ENCODE peak calls at places on chromosomes 13 and 19, in five cellular contexts. J, T, I, F and V are unnamed samples.

GRCh38 chr19:16714702-16715294 is 4.8 kb upstream of the NWD1 start:
- DNase-seq in T (peak; percentile 25), J (peak; percentile 37), F (peak; percentile 85), I (peak; percentile 50), V (peak; percentile 62)

GRCh38 chr13:73767191-73767741 is 366.9 kb downstream of the KLF12 start:
- DNase-seq in T (peak; percentile 35), J (no peak), F (no peak), I (no peak), V (peak; percentile 4)

GRCh38 chr13:92224825-92225224 is 826.4 kb downstream of the GPC5 start:
- DNase-seq in I (no peak), J (no peak), F (no peak), T (no peak), V (no peak)

GRCh38 chr19:43651758-43652545 is 12.3 kb upstream of the CADM4 start:
- DNase-seq in I (peak; percentile 67), T (peak; percentile 62), F (peak; percentile 9), J (peak; percentile 76), V (peak; percentile 68)

GRCh38 chr13:94090773-94091172 is 388.7 kb downstream of the DCT start:
- DNase-seq in J (no peak), I (no peak), F (no peak), T (no peak), V (no peak)

GRCh38 chr19:55239004-55239403 is 10.4 kb upstream of the TMEM86B start:
- DNase-seq in T (no peak), F (peak; percentile 54), I (no peak), J (no peak), V (no peak)

GRCh38 chr13:48281556-48281955 is 22.0 kb upstream of the RB1 start:
- DNase-seq in J (no peak), I (no peak), T (no peak), F (no peak), V (no peak)

GRCh38 chr13:98697833-98698232 is 54.6 kb downstream of the SLC15A1 start:
- DNase-seq in J (no peak), F (no peak), I (no peak), T (no peak), V (no peak)

GRCh38 chr13:40102854-40103253 is 447.4 kb downstream of the COG6 start:
- DNase-seq in T (peak; percentile 65), I (no peak), J (no peak), F (peak; percentile 55), V (peak; percentile 67)

GRCh38 chr19:29624489-29625210 is 18.6 kb downstream of the POP4 start:
- DNase-seq in I (no peak), F (no peak), T (no peak), J (no peak), V (no peak)

GRCh38 chr13:51643882-51644281 is 59.6 kb downstream of the WDFY2 start:
- DNase-seq in F (no peak), T (peak; percentile 94), I (no peak), J (no peak), V (peak; percentile 90)

GRCh38 chr13:48194392-48194754 is 38.6 kb upstream of the ITM2B start:
- DNase-seq in J (no peak), I (no peak), F (no peak), T (no peak), V (peak; percentile 29)

GRCh38 chr19:50820086-50820485 is 3.5 kb downstream of the KLK1 start:
- DNase-seq in I (no peak), J (no peak), F (no peak), T (no peak), V (no peak)

GRCh38 chr19:2461751-2462634 is 5.2 kb upstream of the LMNB2 start:
- DNase-seq in F (peak; percentile 87), I (peak; percentile 63), J (no peak), T (peak; percentile 78), V (peak; percentile 51)

GRCh38 chr19:13460045-13460444 is 46.2 kb downstream of the CACNA1A start:
- DNase-seq in J (no peak), T (no peak), I (no peak), F (no peak), V (no peak)

GRCh38 chr19:32480321-32480720 is 74.8 kb downstream of the DPY19L3 start:
- DNase-seq in J (no peak), T (no peak), I (no peak), F (no peak), V (no peak)

GRCh38 chr19:39679056-39679790 is 23.5 kb downstream of the LGALS16 start:
- DNase-seq in F (no peak), I (no peak), T (no peak), J (no peak), V (peak; percentile 6)

GRCh38 chr13:111486331-111486730 is 165.9 kb downstream of the TEX29 start:
- DNase-seq in T (no peak), I (no peak), J (no peak), F (peak; percentile 64), V (no peak)

GRCh38 chr19:30549151-30549550 is 177.0 kb downstream of the ZNF536 start:
- DNase-seq in J (no peak), F (no peak), I (no peak), T (no peak), V (no peak)

GRCh38 chr13:97228850-97229521 is 6.9 kb downstream of the MBNL2 start:
- DNase-seq in J (no peak), I (no peak), T (no peak), F (no peak), V (peak; percentile 83)

GRCh38 chr13:47594833-47595232 is 406.2 kb downstream of the SUCLA2 start:
- DNase-seq in I (no peak), F (no peak), T (no peak), J (peak; percentile 47), V (no peak)

GRCh38 chr19:40503300-40503699 is 36.5 kb downstream of the SPTBN4 start:
- DNase-seq in F (no peak), I (no peak), J (no peak), T (no peak), V (no peak)

GRCh38 chr19:58361900-58362271 is 665 bp downstream of the ZNF497 start:
- DNase-seq in T (no peak), I (peak; percentile 63), J (peak; percentile 75), F (peak; percentile 84), V (no peak)

GRCh38 chr19:51714848-51715247 is 8.9 kb downstream of the HAS1 start:
- DNase-seq in J (no peak), T (no peak), F (no peak), I (no peak), V (peak; percentile 50)

GRCh38 chr19:49011194-49011593 is 5.7 kb downstream of the LHB start:
- DNase-seq in J (no peak), I (no peak), F (no peak), T (no peak), V (no peak)

GRCh38 chr19:28632357-28633076 is 580.4 kb downstream of the UQCRFS1 start:
- DNase-seq in J (no peak), T (no peak), F (peak; percentile 67), I (no peak), V (no peak)

DNA sequence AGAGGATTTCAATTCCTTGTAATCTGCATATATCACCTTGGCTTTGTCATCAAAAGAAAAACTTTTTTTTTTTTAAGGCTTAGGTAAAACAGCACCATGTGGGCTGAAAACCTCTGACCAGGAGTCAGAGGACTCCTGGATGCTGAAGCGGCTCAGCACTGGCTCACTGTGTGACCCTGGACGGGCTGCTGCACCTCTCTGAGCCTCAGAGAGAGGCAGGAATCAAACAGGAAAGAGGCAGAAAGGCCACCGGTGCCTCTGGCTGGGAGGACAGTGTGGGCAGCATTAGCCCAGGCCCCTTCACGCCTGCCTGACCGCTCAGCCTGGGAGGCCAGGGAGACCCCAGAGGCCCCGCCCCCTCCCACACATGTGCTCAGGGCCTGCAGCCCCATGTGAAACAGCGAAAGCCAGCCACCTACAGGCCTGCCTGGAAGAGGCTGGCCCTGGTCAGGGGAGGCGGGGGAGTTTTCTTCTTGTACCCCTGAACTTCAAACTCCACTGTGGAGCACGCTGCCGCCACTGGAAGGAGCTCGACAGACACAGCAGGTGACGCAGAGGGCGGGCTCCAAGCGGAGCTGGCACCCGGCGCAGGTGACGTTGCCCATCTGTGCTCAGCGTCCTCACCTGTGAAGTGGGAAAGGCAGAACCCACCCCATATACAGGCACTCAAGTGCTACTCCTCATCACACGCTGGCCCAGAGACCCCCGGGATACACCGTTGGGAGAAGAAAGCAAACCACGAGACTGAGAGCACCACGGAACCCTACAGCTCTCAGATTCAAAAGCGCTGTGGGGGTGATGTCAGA is 39.7 kb downstream of the MLLT1 start:
- DNase-seq in I (no peak), F (peak; percentile 55), T (no peak), J (no peak), V (no peak)
- H3K4me3 ChIP-seq in I (no peak overlapping the region), F (no peak overlapping the region), T (no peak overlapping the region), J (no peak overlapping the region), V (no peak overlapping the region)

GRCh38 chr19:11890634-11891033 is 3.1 kb downstream of the ZNF69 start:
- DNase-seq in T (no peak), I (no peak), J (no peak), F (no peak), V (no peak)

GRCh38 chr19:11887247-11887617 is 350 bp upstream of the ZNF69 start:
- DNase-seq in T (no peak), J (no peak), F (no peak), I (no peak), V (no peak)

GRCh38 chr19:11887618-11888531 is at the start of gene ZNF69:
- DNase-seq in T (peak; percentile 65), I (peak; percentile 91), F (peak; percentile 92), J (peak; percentile 89), V (peak; percentile 50)
- TF ChIP-seq CTCF in T (peak; percentile 34), I (no peak), F (no peak), J (no peak), V (peak; percentile 19)

GRCh38 chr13:53781941-53782340 is 753.3 kb downstream of the OLFM4 start:
- DNase-seq in I (no peak), J (no peak), T (no peak), F (no peak), V (no peak)
- H3K4me3 ChIP-seq in I (no peak overlapping the region), J (no peak overlapping the region), T (no peak overlapping the region), F (no peak overlapping the region), V (no peak overlapping the region)

GRCh38 chr13:24541127-24541475 is 28.5 kb upstream of the PARP4 start:
- DNase-seq in T (no peak), J (no peak), F (no peak), I (no peak), V (no peak)

GRCh38 chr13:24539500-24540165 is 27.1 kb upstream of the PARP4 start:
- DNase-seq in I (no peak), F (peak; percentile 57), T (no peak), J (no peak), V (no peak)

DNA sequence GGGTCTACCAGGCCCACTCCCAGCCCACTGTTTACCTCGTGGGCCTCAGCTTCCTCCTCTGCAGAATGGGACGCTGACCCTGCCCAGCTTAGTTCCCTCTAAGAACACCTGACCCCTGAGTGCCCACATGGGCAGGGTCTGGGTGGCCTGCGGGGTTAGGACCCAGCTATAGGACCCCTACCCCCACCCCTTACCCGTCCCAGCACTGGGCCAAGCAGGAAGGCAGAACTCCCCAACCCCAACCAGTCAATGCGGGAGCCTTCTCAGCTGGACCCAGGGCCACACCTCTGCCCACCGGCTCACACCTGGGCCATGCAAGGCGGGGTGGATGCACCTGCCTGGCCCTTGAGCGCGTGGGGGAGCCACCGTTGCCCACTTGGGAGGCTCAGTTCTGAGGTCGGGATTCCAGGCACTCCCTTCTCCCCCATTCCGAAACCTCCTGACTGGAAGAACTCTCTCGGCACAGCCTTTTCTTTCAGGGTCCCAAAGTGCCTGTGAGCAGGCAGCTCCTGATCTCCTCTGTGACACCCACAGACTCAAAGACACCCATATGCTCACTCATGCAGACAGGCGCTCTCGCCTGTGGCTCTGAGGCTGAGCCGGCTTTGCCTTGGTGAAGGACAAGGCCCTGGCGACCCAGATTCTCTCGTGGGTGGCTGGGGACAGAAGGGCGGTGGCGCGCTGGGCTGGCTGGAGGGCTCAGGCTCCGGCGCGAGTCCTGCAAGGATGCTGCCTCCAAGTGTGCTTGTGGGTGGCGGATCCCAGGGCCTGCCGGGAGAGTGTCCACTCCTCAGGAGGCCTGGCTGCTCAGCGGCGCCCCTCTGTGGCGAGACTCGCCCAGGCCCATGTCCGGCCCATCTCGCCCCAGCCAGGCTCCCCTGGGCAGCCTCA is 27.9 kb upstream of the PARP4 start:
- DNase-seq in T (no peak), J (no peak), F (peak; percentile 73), I (no peak), V (no peak)
- TF ChIP-seq CTCF in T (peak; percentile 37), J (no peak), F (no peak), I (no peak), V (no peak)